ENCODE peak calls at places on chromosomes 11 and 22, in eight cellular contexts. One of them, this sample, is unnamed.

GRCh38 chr11:109426442-109426841 is 4.5 kb downstream of the C11orf87 start:
- DNase-seq in nephron progenitor cell: no peak
- DNase-seq in lower lobe of right lung: no peak
- DNase-seq in stimulated activated CD8-positive, alpha-beta memory T cell treated with anti-CD3 and anti-CD28 coated beads, Interleukin-15, amount 100 ng/mL, for 24 hours: no peak
- DNase-seq in OCI-LY7: no peak
- DNase-seq in activated CD4-positive, alpha-beta T cell treated with anti-CD3 and anti-CD28 coated beads, Interleukin-2, amount 50 U/mL, for 4 hours: no peak
- DNase-seq in AG08395: no peak
- DNase-seq in HFF-Myc: no peak
- DNase-seq in this sample: no peak

GRCh38 chr11:120339394-120339890 is 3.2 kb downstream of the ARHGEF12 start:
- DNase-seq in nephron progenitor cell: no peak
- DNase-seq in lower lobe of right lung: no peak
- DNase-seq in stimulated activated CD8-positive, alpha-beta memory T cell treated with anti-CD3 and anti-CD28 coated beads, Interleukin-15, amount 100 ng/mL, for 24 hours: no peak
- DNase-seq in OCI-LY7: no peak
- DNase-seq in activated CD4-positive, alpha-beta T cell treated with anti-CD3 and anti-CD28 coated beads, Interleukin-2, amount 50 U/mL, for 4 hours: no peak
- DNase-seq in AG08395: no peak
- DNase-seq in HFF-Myc: no peak
- DNase-seq in this sample: peak; percentile 18

GRCh38 chr22:48581821-48582469 is 1245.7 kb downstream of the BRD1 start:
- DNase-seq in nephron progenitor cell: peak; percentile 34
- DNase-seq in lower lobe of right lung: peak; percentile 38
- DNase-seq in stimulated activated CD8-positive, alpha-beta memory T cell treated with anti-CD3 and anti-CD28 coated beads, Interleukin-15, amount 100 ng/mL, for 24 hours: no peak
- DNase-seq in OCI-LY7: no peak
- DNase-seq in activated CD4-positive, alpha-beta T cell treated with anti-CD3 and anti-CD28 coated beads, Interleukin-2, amount 50 U/mL, for 4 hours: no peak
- DNase-seq in AG08395: no peak
- DNase-seq in HFF-Myc: no peak
- DNase-seq in this sample: no peak

GRCh38 chr22:44805663-44806062 is 53.3 kb downstream of the ARHGAP8 start:
- DNase-seq in nephron progenitor cell: no peak
- DNase-seq in lower lobe of right lung: no peak
- DNase-seq in stimulated activated CD8-positive, alpha-beta memory T cell treated with anti-CD3 and anti-CD28 coated beads, Interleukin-15, amount 100 ng/mL, for 24 hours: no peak
- DNase-seq in OCI-LY7: no peak
- DNase-seq in activated CD4-positive, alpha-beta T cell treated with anti-CD3 and anti-CD28 coated beads, Interleukin-2, amount 50 U/mL, for 4 hours: no peak
- DNase-seq in AG08395: no peak
- DNase-seq in HFF-Myc: no peak
- DNase-seq in this sample: no peak

GRCh38 chr11:57406337-57406904 is 16.0 kb upstream of the PRG2 start:
- DNase-seq in nephron progenitor cell: no peak
- DNase-seq in lower lobe of right lung: no peak
- DNase-seq in stimulated activated CD8-positive, alpha-beta memory T cell treated with anti-CD3 and anti-CD28 coated beads, Interleukin-15, amount 100 ng/mL, for 24 hours: no peak
- DNase-seq in OCI-LY7: no peak
- DNase-seq in activated CD4-positive, alpha-beta T cell treated with anti-CD3 and anti-CD28 coated beads, Interleukin-2, amount 50 U/mL, for 4 hours: no peak
- DNase-seq in AG08395: no peak
- DNase-seq in HFF-Myc: no peak
- DNase-seq in this sample: no peak

GRCh38 chr22:42334875-42335512 is 64.5 kb upstream of the TCF20 start:
- DNase-seq in nephron progenitor cell: no peak
- DNase-seq in lower lobe of right lung: no peak
- DNase-seq in stimulated activated CD8-positive, alpha-beta memory T cell treated with anti-CD3 and anti-CD28 coated beads, Interleukin-15, amount 100 ng/mL, for 24 hours: no peak
- DNase-seq in OCI-LY7: no peak
- DNase-seq in activated CD4-positive, alpha-beta T cell treated with anti-CD3 and anti-CD28 coated beads, Interleukin-2, amount 50 U/mL, for 4 hours: no peak
- DNase-seq in AG08395: no peak
- DNase-seq in HFF-Myc: no peak
- DNase-seq in this sample: no peak

GRCh38 chr11:46361283-46362145 is 14.3 kb downstream of the DGKZ start:
- DNase-seq in nephron progenitor cell: peak; percentile 42
- DNase-seq in lower lobe of right lung: peak; percentile 83
- DNase-seq in stimulated activated CD8-positive, alpha-beta memory T cell treated with anti-CD3 and anti-CD28 coated beads, Interleukin-15, amount 100 ng/mL, for 24 hours: no peak
- DNase-seq in OCI-LY7: peak; percentile 88
- DNase-seq in activated CD4-positive, alpha-beta T cell treated with anti-CD3 and anti-CD28 coated beads, Interleukin-2, amount 50 U/mL, for 4 hours: peak; percentile 51
- DNase-seq in AG08395: peak; percentile 74
- DNase-seq in HFF-Myc: no peak
- DNase-seq in this sample: no peak

GRCh38 chr11:27945323-27945722 is 162.6 kb downstream of the KIF18A start:
- DNase-seq in nephron progenitor cell: no peak
- DNase-seq in lower lobe of right lung: no peak
- DNase-seq in stimulated activated CD8-positive, alpha-beta memory T cell treated with anti-CD3 and anti-CD28 coated beads, Interleukin-15, amount 100 ng/mL, for 24 hours: no peak
- DNase-seq in OCI-LY7: no peak
- DNase-seq in activated CD4-positive, alpha-beta T cell treated with anti-CD3 and anti-CD28 coated beads, Interleukin-2, amount 50 U/mL, for 4 hours: no peak
- DNase-seq in AG08395: no peak
- DNase-seq in HFF-Myc: no peak
- DNase-seq in this sample: no peak

GRCh38 chr11:47468598-47469214 is 19.8 kb upstream of the RAPSN start:
- DNase-seq in nephron progenitor cell: no peak
- DNase-seq in lower lobe of right lung: no peak
- DNase-seq in stimulated activated CD8-positive, alpha-beta memory T cell treated with anti-CD3 and anti-CD28 coated beads, Interleukin-15, amount 100 ng/mL, for 24 hours: no peak
- DNase-seq in OCI-LY7: no peak
- DNase-seq in activated CD4-positive, alpha-beta T cell treated with anti-CD3 and anti-CD28 coated beads, Interleukin-2, amount 50 U/mL, for 4 hours: no peak
- DNase-seq in AG08395: no peak
- DNase-seq in HFF-Myc: no peak
- DNase-seq in this sample: no peak

GRCh38 chr22:21447694-21448402 is 19.3 kb upstream of the TMEM191C start:
- DNase-seq in nephron progenitor cell: no peak
- DNase-seq in lower lobe of right lung: peak; percentile 38
- DNase-seq in stimulated activated CD8-positive, alpha-beta memory T cell treated with anti-CD3 and anti-CD28 coated beads, Interleukin-15, amount 100 ng/mL, for 24 hours: no peak
- DNase-seq in OCI-LY7: no peak
- DNase-seq in activated CD4-positive, alpha-beta T cell treated with anti-CD3 and anti-CD28 coated beads, Interleukin-2, amount 50 U/mL, for 4 hours: no peak
- DNase-seq in AG08395: no peak
- DNase-seq in HFF-Myc: no peak
- DNase-seq in this sample: no peak

GRCh38 chr11:77090373-77091111 is 12.1 kb upstream of the OMP start:
- DNase-seq in nephron progenitor cell: no peak
- DNase-seq in lower lobe of right lung: peak; percentile 37
- DNase-seq in stimulated activated CD8-positive, alpha-beta memory T cell treated with anti-CD3 and anti-CD28 coated beads, Interleukin-15, amount 100 ng/mL, for 24 hours: no peak
- DNase-seq in OCI-LY7: no peak
- DNase-seq in activated CD4-positive, alpha-beta T cell treated with anti-CD3 and anti-CD28 coated beads, Interleukin-2, amount 50 U/mL, for 4 hours: no peak
- DNase-seq in AG08395: no peak
- DNase-seq in HFF-Myc: no peak
- DNase-seq in this sample: no peak

GRCh38 chr11:110776091-110776490 is 63.9 kb upstream of the ARHGAP20 start:
- DNase-seq in nephron progenitor cell: no peak
- DNase-seq in lower lobe of right lung: no peak
- DNase-seq in stimulated activated CD8-positive, alpha-beta memory T cell treated with anti-CD3 and anti-CD28 coated beads, Interleukin-15, amount 100 ng/mL, for 24 hours: no peak
- DNase-seq in OCI-LY7: no peak
- DNase-seq in activated CD4-positive, alpha-beta T cell treated with anti-CD3 and anti-CD28 coated beads, Interleukin-2, amount 50 U/mL, for 4 hours: no peak
- DNase-seq in AG08395: no peak
- DNase-seq in HFF-Myc: no peak
- DNase-seq in this sample: no peak

GRCh38 chr11:134034496-134035381 is 34.1 kb upstream of the JAM3 start:
- DNase-seq in nephron progenitor cell: no peak
- DNase-seq in lower lobe of right lung: no peak
- DNase-seq in stimulated activated CD8-positive, alpha-beta memory T cell treated with anti-CD3 and anti-CD28 coated beads, Interleukin-15, amount 100 ng/mL, for 24 hours: no peak
- DNase-seq in OCI-LY7: no peak
- DNase-seq in activated CD4-positive, alpha-beta T cell treated with anti-CD3 and anti-CD28 coated beads, Interleukin-2, amount 50 U/mL, for 4 hours: no peak
- DNase-seq in AG08395: peak; percentile 30
- DNase-seq in HFF-Myc: no peak
- DNase-seq in this sample: no peak

GRCh38 chr11:35126000-35126878 is 12.7 kb upstream of the CD44 start:
- DNase-seq in nephron progenitor cell: no peak
- DNase-seq in lower lobe of right lung: no peak
- DNase-seq in stimulated activated CD8-positive, alpha-beta memory T cell treated with anti-CD3 and anti-CD28 coated beads, Interleukin-15, amount 100 ng/mL, for 24 hours: no peak
- DNase-seq in OCI-LY7: peak; percentile 37
- DNase-seq in activated CD4-positive, alpha-beta T cell treated with anti-CD3 and anti-CD28 coated beads, Interleukin-2, amount 50 U/mL, for 4 hours: peak; percentile 41
- DNase-seq in AG08395: no peak
- DNase-seq in HFF-Myc: no peak
- DNase-seq in this sample: no peak

GRCh38 chr11:34830648-34831047 is 85.5 kb downstream of the APIP start:
- DNase-seq in nephron progenitor cell: no peak
- DNase-seq in lower lobe of right lung: no peak
- DNase-seq in stimulated activated CD8-positive, alpha-beta memory T cell treated with anti-CD3 and anti-CD28 coated beads, Interleukin-15, amount 100 ng/mL, for 24 hours: no peak
- DNase-seq in OCI-LY7: no peak
- DNase-seq in activated CD4-positive, alpha-beta T cell treated with anti-CD3 and anti-CD28 coated beads, Interleukin-2, amount 50 U/mL, for 4 hours: no peak
- DNase-seq in AG08395: no peak
- DNase-seq in HFF-Myc: no peak
- DNase-seq in this sample: no peak

GRCh38 chr11:12673924-12674570 is at the start of gene TEAD1:
- DNase-seq in nephron progenitor cell: peak; percentile 100
- DNase-seq in lower lobe of right lung: peak; percentile 94
- DNase-seq in stimulated activated CD8-positive, alpha-beta memory T cell treated with anti-CD3 and anti-CD28 coated beads, Interleukin-15, amount 100 ng/mL, for 24 hours: peak; percentile 84
- DNase-seq in OCI-LY7: peak; percentile 76
- DNase-seq in activated CD4-positive, alpha-beta T cell treated with anti-CD3 and anti-CD28 coated beads, Interleukin-2, amount 50 U/mL, for 4 hours: peak; percentile 76
- DNase-seq in AG08395: peak; percentile 98
- DNase-seq in HFF-Myc: peak; percentile 78
- DNase-seq in this sample: peak; percentile 81

GRCh38 chr11:1534682-1535081 is 37.4 kb downstream of the DUSP8 start:
- DNase-seq in nephron progenitor cell: no peak
- DNase-seq in lower lobe of right lung: no peak
- DNase-seq in stimulated activated CD8-positive, alpha-beta memory T cell treated with anti-CD3 and anti-CD28 coated beads, Interleukin-15, amount 100 ng/mL, for 24 hours: no peak
- DNase-seq in OCI-LY7: no peak
- DNase-seq in activated CD4-positive, alpha-beta T cell treated with anti-CD3 and anti-CD28 coated beads, Interleukin-2, amount 50 U/mL, for 4 hours: no peak
- DNase-seq in AG08395: peak; percentile 42
- DNase-seq in HFF-Myc: no peak
- DNase-seq in this sample: no peak

GRCh38 chr22:35986085-35986484 is 42.5 kb downstream of the RBFOX2 start:
- DNase-seq in nephron progenitor cell: no peak
- DNase-seq in lower lobe of right lung: no peak
- DNase-seq in stimulated activated CD8-positive, alpha-beta memory T cell treated with anti-CD3 and anti-CD28 coated beads, Interleukin-15, amount 100 ng/mL, for 24 hours: no peak
- DNase-seq in OCI-LY7: no peak
- DNase-seq in activated CD4-positive, alpha-beta T cell treated with anti-CD3 and anti-CD28 coated beads, Interleukin-2, amount 50 U/mL, for 4 hours: no peak
- DNase-seq in AG08395: no peak
- DNase-seq in HFF-Myc: no peak
- DNase-seq in this sample: no peak

GRCh38 chr11:1776331-1776851 is 12.7 kb upstream of the CTSD start:
- DNase-seq in nephron progenitor cell: no peak
- DNase-seq in lower lobe of right lung: no peak
- DNase-seq in stimulated activated CD8-positive, alpha-beta memory T cell treated with anti-CD3 and anti-CD28 coated beads, Interleukin-15, amount 100 ng/mL, for 24 hours: no peak
- DNase-seq in OCI-LY7: no peak
- DNase-seq in activated CD4-positive, alpha-beta T cell treated with anti-CD3 and anti-CD28 coated beads, Interleukin-2, amount 50 U/mL, for 4 hours: no peak
- DNase-seq in AG08395: no peak
- DNase-seq in HFF-Myc: no peak
- DNase-seq in this sample: no peak

GRCh38 chr22:30837531-30837930 is 131.0 kb downstream of the MORC2 start:
- DNase-seq in nephron progenitor cell: no peak
- DNase-seq in lower lobe of right lung: no peak
- DNase-seq in stimulated activated CD8-positive, alpha-beta memory T cell treated with anti-CD3 and anti-CD28 coated beads, Interleukin-15, amount 100 ng/mL, for 24 hours: no peak
- DNase-seq in OCI-LY7: no peak
- DNase-seq in activated CD4-positive, alpha-beta T cell treated with anti-CD3 and anti-CD28 coated beads, Interleukin-2, amount 50 U/mL, for 4 hours: no peak
- DNase-seq in AG08395: no peak
- DNase-seq in HFF-Myc: no peak
- DNase-seq in this sample: peak; percentile 11

GRCh38 chr11:131581006-131581405 is 210.6 kb downstream of the NTM start:
- DNase-seq in nephron progenitor cell: no peak
- DNase-seq in lower lobe of right lung: no peak
- DNase-seq in stimulated activated CD8-positive, alpha-beta memory T cell treated with anti-CD3 and anti-CD28 coated beads, Interleukin-15, amount 100 ng/mL, for 24 hours: no peak
- DNase-seq in OCI-LY7: no peak
- DNase-seq in activated CD4-positive, alpha-beta T cell treated with anti-CD3 and anti-CD28 coated beads, Interleukin-2, amount 50 U/mL, for 4 hours: no peak
- DNase-seq in AG08395: no peak
- DNase-seq in HFF-Myc: no peak
- DNase-seq in this sample: no peak

GRCh38 chr11:116651098-116651756 is 121.6 kb downstream of the BUD13 start:
- DNase-seq in nephron progenitor cell: no peak
- DNase-seq in lower lobe of right lung: no peak
- DNase-seq in stimulated activated CD8-positive, alpha-beta memory T cell treated with anti-CD3 and anti-CD28 coated beads, Interleukin-15, amount 100 ng/mL, for 24 hours: no peak
- DNase-seq in OCI-LY7: no peak
- DNase-seq in activated CD4-positive, alpha-beta T cell treated with anti-CD3 and anti-CD28 coated beads, Interleukin-2, amount 50 U/mL, for 4 hours: no peak
- DNase-seq in AG08395: no peak
- DNase-seq in HFF-Myc: no peak
- DNase-seq in this sample: no peak

GRCh38 chr11:42473116-42473515 is 838.7 kb upstream of the API5 start:
- DNase-seq in nephron progenitor cell: no peak
- DNase-seq in lower lobe of right lung: no peak
- DNase-seq in stimulated activated CD8-positive, alpha-beta memory T cell treated with anti-CD3 and anti-CD28 coated beads, Interleukin-15, amount 100 ng/mL, for 24 hours: no peak
- DNase-seq in OCI-LY7: no peak
- DNase-seq in activated CD4-positive, alpha-beta T cell treated with anti-CD3 and anti-CD28 coated beads, Interleukin-2, amount 50 U/mL, for 4 hours: no peak
- DNase-seq in AG08395: no peak
- DNase-seq in HFF-Myc: no peak
- DNase-seq in this sample: no peak

GRCh38 chr11:10670099-10670498 is 23.5 kb downstream of the IRAG1 start:
- DNase-seq in nephron progenitor cell: no peak
- DNase-seq in lower lobe of right lung: no peak
- DNase-seq in stimulated activated CD8-positive, alpha-beta memory T cell treated with anti-CD3 and anti-CD28 coated beads, Interleukin-15, amount 100 ng/mL, for 24 hours: no peak
- DNase-seq in OCI-LY7: no peak
- DNase-seq in activated CD4-positive, alpha-beta T cell treated with anti-CD3 and anti-CD28 coated beads, Interleukin-2, amount 50 U/mL, for 4 hours: no peak
- DNase-seq in AG08395: no peak
- DNase-seq in HFF-Myc: no peak
- DNase-seq in this sample: no peak